ENCODE peak calls at places on chromosomes 2 and 18, in five cellular contexts. T is HCT116, G is fibroblast of lung, E is MM.1S, U is neural progenitor cell. P is an unnamed sample. For H4K20me1, the result is how much of the 10 kb centered on the place peaks cover.

GRCh38 chr2:8134105-8134903 is 547.6 kb upstream of the ID2 start:
- DNase-seq in E (no peak), T (no peak), U (no peak), G (no peak), P (no peak)

GRCh38 chr2:100018794-100019193 is 123.6 kb downstream of the AFF3 start:
- DNase-seq in E (no peak), U (no peak), G (peak), T (no peak), P (no peak)

GRCh38 chr2:166651080-166651675 is 157.1 kb upstream of the SCN7A start:
- DNase-seq in E (no peak), T (no peak), U (no peak), G (peak), P (no peak)

GRCh38 chr2:189439342-189439741 is 1.9 kb upstream of the WDR75 start:
- DNase-seq in G (no peak), T (no peak), E (no peak), U (peak), P (no peak)

GRCh38 chr2:109261906-109262631 is 133.1 kb downstream of the SH3RF3 start:
- DNase-seq in G (no peak), U (no peak), T (no peak), E (no peak), P (no peak)

GRCh38 chr2:207143474-207144190 is 22.1 kb downstream of the KLF7 start:
- DNase-seq in U (peak), T (no peak), E (peak), G (peak), P (peak)

GRCh38 chr18:9914334-9914583 is 443 bp downstream of the VAPA start:
- DNase-seq in U (peak), G (no peak), E (no peak), T (no peak), P (no peak)

GRCh38 chr2:204849887-204850286 is 304.6 kb downstream of the PARD3B start:
- DNase-seq in U (no peak), E (no peak), G (no peak), T (no peak), P (no peak)

GRCh38 chr2:54461251-54461650 is 5.1 kb downstream of the SPTBN1 start:
- DNase-seq in U (no peak), E (no peak), G (no peak), T (no peak), P (no peak)
- H4K20me1 ChIP-seq in U (under half), E (under half), G (under half), T (under half), P (under half)

DNA sequence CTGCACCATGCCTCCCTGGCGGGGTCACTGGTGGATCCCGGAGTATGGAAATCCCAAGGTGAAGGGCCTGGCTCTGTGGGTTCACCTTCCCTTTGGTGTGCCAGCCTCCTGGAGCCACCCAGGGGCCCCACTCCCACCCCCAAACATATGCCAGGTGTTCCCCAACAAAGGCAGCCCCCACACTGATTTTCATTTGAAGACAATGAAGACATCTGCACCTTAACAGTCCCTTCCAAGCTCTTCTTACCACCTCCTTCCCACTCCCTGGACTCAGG is 11.7 kb downstream of the BIN1 start:
- DNase-seq in G (no peak), U (no peak), T (no peak), E (no peak), P (no peak)
- TF ChIP-seq EZH2 in G (no peak), U (no peak), T (no peak), E (no peak), P (no peak)

DNA sequence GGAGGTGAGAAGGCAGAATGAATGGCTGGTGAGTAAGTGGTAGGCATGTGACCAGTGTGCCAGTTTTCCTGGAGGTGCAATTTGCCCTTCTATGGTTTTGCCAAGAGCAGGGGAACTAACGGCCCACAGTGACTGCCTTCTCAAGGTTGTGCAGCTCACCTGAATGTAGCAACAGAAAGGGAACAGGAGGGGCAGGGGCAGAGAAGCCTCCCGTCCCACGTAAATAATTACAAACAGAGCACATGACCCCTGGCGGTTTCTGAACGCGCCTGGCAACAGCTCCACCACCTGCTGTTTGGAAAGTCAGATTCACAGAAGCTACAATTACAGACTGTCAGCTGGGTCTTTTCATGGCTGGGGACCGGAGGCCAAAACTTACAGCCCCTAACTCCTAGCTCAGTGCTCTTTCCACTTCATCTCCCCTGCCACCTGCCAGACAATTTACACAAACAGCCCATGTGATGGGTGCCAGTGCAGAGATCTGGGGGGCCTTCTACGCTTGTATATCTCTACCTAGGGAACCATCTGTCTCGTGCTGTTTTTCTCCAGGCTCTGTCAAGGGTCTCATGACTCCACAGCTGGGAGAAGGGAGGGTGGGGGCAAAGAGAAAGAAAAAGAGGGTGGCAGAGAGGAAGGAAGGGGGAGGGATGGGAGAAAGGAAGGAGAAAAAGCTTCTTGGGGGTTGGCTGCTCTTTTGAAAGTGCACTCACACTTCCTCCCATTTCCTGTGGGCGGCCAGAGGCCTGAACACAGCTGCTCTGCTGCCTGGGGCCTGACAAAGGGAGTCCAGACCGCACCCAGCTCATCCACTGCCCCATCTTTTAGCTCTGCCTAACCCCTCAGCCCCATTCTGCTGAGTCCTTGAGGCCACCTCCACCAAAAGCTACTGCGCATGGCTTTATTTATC is 69.5 kb downstream of the POLR1A start:
- DNase-seq in E (peak), T (no peak), U (no peak), G (peak), P (peak)
- H3K9ac ChIP-seq in E (peak), T (no peak), U (no peak), G (no peak), P (peak)

GRCh38 chr2:26769501-26769850 is 5.4 kb downstream of the SLC35F6 start:
- DNase-seq in T (no peak), U (no peak), G (no peak), E (no peak), P (no peak)

GRCh38 chr2:26767894-26768487 is 3.9 kb downstream of the SLC35F6 start:
- DNase-seq in G (no peak), U (no peak), T (no peak), E (no peak), P (no peak)

GRCh38 chr2:26767129-26767528 is 3.0 kb downstream of the SLC35F6 start:
- DNase-seq in U (no peak), G (no peak), T (no peak), E (no peak), P (no peak)

GRCh38 chr2:26770986-26771586 is 7.0 kb downstream of the SLC35F6 start:
- DNase-seq in G (peak), T (no peak), E (no peak), U (no peak), P (no peak)

DNA sequence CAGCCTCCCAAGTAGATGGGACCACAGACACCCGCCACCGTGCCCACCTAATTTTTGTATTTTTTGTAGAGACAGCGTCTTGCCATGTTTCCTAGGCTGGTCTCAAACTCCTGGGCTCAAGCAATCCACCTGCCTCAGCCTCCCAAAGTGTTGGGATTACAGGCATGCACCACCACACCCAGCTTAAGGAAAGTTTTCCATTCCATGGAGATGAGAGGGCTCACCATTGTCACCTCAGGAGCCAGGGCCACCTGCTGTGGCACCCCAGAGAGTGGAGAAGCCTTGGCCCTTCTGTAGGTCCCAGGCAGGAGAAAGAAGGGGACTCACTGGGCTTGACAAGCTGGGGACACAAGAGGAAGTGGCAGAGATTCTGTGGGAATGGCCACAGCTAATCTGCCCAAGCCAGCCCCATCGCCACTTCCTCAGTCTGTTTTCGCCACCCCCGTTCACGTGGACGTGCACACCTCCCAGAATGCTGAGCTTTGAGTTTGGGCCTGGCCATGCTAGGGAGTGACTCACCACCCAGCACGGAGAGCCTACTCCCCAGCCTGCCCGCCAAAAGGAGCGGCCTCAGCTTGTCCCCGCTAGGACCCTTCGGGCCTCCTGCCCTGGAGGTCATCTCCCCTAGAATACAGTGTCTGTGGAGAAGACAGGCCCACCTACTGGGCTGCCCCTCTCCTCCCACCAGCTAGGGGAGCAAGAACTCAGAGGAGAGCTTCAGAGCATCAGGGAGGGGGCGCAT is 4.8 kb downstream of the SLC35F6 start:
- DNase-seq in U (no peak), E (no peak), T (peak), G (peak), P (no peak)
- H4K20me1 ChIP-seq in U (under half), E (under half), T (under half), G (under half), P (half or more)

GRCh38 chr18:77250501-77250925 is 865 bp downstream of the GALR1 start:
- DNase-seq in T (no peak), E (no peak), U (peak), G (no peak), P (no peak)
- TF ChIP-seq EZH2 in T (no peak), E (no peak), U (peak), G (peak), P (no peak)

GRCh38 chr2:238820197-238820596 is 27.7 kb upstream of the TWIST2 start:
- DNase-seq in E (no peak), T (no peak), U (no peak), G (no peak), P (no peak)
- H3K9ac ChIP-seq in E (no peak), T (no peak), U (no peak), G (no peak), P (no peak)

DNA sequence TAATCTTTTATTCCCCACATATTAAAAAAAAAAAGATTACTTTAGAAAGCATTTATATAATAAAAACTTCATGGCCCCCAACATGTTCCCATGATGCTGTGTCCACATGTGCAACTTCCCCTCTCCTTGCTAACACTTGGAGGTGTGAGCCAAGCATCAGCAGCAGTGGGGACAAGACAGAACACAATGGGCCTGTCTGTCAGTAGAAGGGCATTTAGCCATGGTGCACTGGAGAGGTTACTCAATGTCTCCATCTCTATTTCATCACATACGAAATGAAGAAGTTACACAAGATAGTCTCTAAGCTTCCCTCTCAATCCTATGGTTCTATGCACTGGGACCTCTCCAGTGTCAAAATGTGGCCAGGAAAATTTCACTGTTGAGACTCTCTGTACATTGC is 2.5 kb downstream of the VIT start:
- DNase-seq in G (no peak), T (no peak), E (no peak), U (no peak), P (no peak)
- H4K20me1 ChIP-seq in G (under half), T (under half), E (under half), U (under half), P (under half)

DNA sequence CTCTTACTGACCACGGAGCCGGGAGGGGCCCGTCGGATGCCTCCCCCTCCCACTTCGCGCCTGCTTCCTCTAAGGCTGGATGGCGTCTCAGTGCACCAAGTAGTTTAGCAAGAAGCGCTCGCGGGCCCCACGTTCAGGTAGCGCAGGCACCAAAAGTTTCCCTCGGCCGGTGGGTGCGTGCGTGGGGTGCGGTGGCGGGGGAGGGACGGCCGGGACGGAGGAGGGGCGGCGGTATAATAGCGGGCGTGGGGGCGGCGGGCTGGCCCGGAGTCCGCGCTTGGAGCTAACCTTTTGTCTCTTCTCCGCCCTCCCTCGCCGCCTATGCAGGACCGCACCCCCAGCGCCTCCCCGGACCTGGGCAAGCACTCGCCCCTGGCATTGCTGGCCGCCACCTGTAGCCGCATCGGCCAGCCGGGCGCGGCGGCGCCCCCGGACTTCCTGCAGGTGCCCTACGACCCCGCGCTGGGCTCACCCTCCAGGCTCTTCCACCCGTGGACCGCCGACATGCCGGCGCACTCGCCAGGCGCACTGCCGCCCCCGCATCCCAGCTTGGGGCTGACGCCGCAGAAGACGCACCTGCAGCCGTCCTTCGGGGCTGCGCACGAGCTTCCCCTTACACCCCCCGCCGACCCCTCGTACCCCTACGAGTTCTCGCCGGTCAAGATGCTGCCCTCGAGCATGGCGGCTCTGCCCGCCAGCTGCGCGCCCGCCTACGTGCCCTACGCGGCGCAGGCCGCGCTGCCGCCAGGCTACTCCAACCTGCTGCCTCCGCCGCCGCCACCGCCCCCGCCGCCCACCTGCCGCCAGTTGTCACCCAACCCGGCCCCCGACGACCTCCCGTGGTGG is 1.0 kb downstream of the SP5 start:
- DNase-seq in G (no peak), U (peak), E (no peak), T (no peak), P (no peak)
- TF ChIP-seq EZH2 in G (peak), U (peak), E (no peak), T (no peak), P (no peak)

GRCh38 chr2:134774786-134775641 is 56.2 kb upstream of the TMEM163 start:
- DNase-seq in G (no peak), U (peak), E (no peak), T (peak), P (peak)
- H3K9ac ChIP-seq in G (no peak), U (no peak), E (no peak), T (no peak), P (no peak)

P was measured in DND-41.